ENCODE peak calls at places on chromosome 6, in nine cellular contexts. H, X, I, D, B, A, V, Y and K are unnamed samples.

GRCh38 chr6:1379026-1379809 is 10.2 kb upstream of the FOXF2 start:
- DNase-seq in A (no peak), D (no peak), I (no peak), V (no peak), B (no peak), X (no peak), H (no peak), Y (no peak), K (no peak)

GRCh38 chr6:89081129-89081422 is 525 bp downstream of the PNRC1 start:
- DNase-seq in V (no peak), I (no peak), B (no peak), X (no peak), D (no peak), Y (no peak), H (no peak), A (no peak), K (no peak)

GRCh38 chr6:19587238-19587942 is 249.8 kb upstream of the ID4 start:
- DNase-seq in D (no peak), V (no peak), X (no peak), I (no peak), B (no peak), A (no peak), Y (no peak), H (no peak), K (no peak)

GRCh38 chr6:24428615-24429014 is 25.9 kb downstream of the MRS2 start:
- DNase-seq in D (no peak), Y (no peak), X (no peak), H (no peak), A (no peak), I (no peak), B (peak; percentile 21), V (no peak), K (no peak)

GRCh38 chr6:8888468-8888867 is 453.1 kb upstream of the SLC35B3 start:
- DNase-seq in B (no peak), I (no peak), Y (no peak), A (peak; percentile 35), V (no peak), D (no peak), X (no peak), H (no peak), K (no peak)

GRCh38 chr6:112216699-112217551 is 37.4 kb downstream of the LAMA4 start:
- DNase-seq in I (no peak), D (no peak), X (peak; percentile 88), Y (no peak), V (no peak), H (no peak), B (peak; percentile 77), A (peak; percentile 48), K (no peak)

GRCh38 chr6:1600764-1601615 is 8.7 kb upstream of the FOXC1 start:
- DNase-seq in X (no peak), Y (no peak), V (no peak), H (no peak), A (no peak), D (no peak), I (no peak), B (no peak), K (no peak)

GRCh38 chr6:74087898-74088297 is 391.9 kb downstream of the CD109 start:
- DNase-seq in I (no peak), V (no peak), B (no peak), A (peak; percentile 2), D (no peak), H (no peak), Y (no peak), X (no peak), K (no peak)

GRCh38 chr6:110221738-110222137 is 41.5 kb downstream of the CDC40 start:
- DNase-seq in Y (no peak), V (no peak), H (no peak), D (no peak), B (no peak), I (no peak), X (no peak), A (no peak), K (no peak)

GRCh38 chr6:162854228-162854627 is 126.5 kb downstream of the PACRG start:
- DNase-seq in I (no peak), B (no peak), D (no peak), Y (no peak), H (no peak), A (no peak), X (no peak), V (no peak), K (no peak)

GRCh38 chr6:117463762-117464665 is 18.5 kb upstream of the DCBLD1 start:
- DNase-seq in X (peak; percentile 89), I (no peak), A (no peak), B (peak; percentile 64), V (no peak), Y (no peak), D (no peak), H (no peak), K (no peak)

GRCh38 chr6:55617272-55617671 is 38.3 kb upstream of the HMGCLL1 start:
- DNase-seq in V (no peak), H (no peak), B (peak; percentile 7), D (no peak), I (no peak), A (peak; percentile 59), Y (no peak), X (peak; percentile 43), K (no peak)

GRCh38 chr6:87724994-87725811 is 23.2 kb upstream of the AKIRIN2 start:
- DNase-seq in V (no peak), I (no peak), D (no peak), X (no peak), H (no peak), Y (no peak), A (no peak), B (no peak), K (no peak)

GRCh38 chr6:135586844-135587243 is 89.3 kb upstream of the AHI1 start:
- DNase-seq in X (no peak), D (no peak), Y (no peak), B (no peak), H (no peak), V (peak; percentile 66), A (no peak), I (no peak), K (no peak)

GRCh38 chr6:154432533-154433476 is 76.2 kb upstream of the IPCEF1 start:
- DNase-seq in X (no peak), H (no peak), V (no peak), D (no peak), A (no peak), B (no peak), I (no peak), Y (no peak), K (no peak)

DNA sequence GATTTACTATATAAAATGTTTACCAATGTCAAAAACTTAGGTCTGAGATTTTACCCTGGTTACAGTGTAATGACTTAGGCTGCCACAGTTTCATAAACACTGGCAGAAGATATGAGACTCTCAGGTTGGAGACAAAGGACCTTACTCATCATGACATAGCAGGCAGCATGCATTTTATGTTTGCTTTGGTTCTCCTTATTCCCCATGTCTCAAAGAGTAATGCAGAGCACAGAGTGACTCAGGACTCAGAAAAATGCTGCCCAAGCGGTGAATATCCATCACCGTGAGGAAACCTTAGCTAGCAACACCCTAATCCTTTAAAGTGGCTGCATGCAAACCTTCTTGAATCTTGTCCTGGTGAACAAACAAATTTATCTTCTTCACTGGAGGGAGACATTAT is 112.1 kb upstream of the EYS start:
- DNase-seq in A (peak; percentile 12), V (no peak), X (no peak), I (no peak), Y (no peak), B (peak; percentile 0), H (no peak), D (no peak), K (no peak)
- H3K27ac ChIP-seq in A (no peak overlapping the region), V (no peak overlapping the region), X (no peak overlapping the region), I (no peak overlapping the region), Y (no peak overlapping the region), B (no peak overlapping the region), H (no peak overlapping the region), D (no peak overlapping the region), K (no peak overlapping the region)

DNA sequence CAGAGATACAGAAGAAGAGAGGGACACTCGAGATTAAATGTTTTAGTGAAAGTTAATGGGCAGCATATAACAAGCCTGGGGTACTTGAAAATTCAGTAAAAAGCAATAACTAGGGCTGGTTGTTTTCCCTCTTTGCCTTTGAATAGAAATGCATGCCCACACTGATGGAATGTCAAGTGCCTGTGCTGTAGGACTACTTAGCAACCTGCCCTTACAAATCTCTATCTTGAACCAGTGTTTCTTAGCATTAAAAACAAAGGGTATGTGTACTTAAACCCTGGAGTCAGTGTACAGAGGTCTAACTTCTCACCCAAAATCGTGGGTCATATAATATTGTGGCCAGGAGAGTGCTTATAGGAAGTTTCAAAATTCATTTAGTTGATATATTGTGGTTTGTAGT is 37.1 kb downstream of the RNF144B start:
- DNase-seq in H (no peak), B (no peak), I (no peak), A (no peak), Y (no peak), X (no peak), D (no peak), V (no peak), K (no peak)
- H3K27ac ChIP-seq in H (no peak overlapping the region), B (no peak overlapping the region), I (no peak overlapping the region), A (no peak overlapping the region), Y (no peak overlapping the region), X (no peak overlapping the region), D (no peak overlapping the region), V (no peak overlapping the region), K (no peak overlapping the region)

DNA sequence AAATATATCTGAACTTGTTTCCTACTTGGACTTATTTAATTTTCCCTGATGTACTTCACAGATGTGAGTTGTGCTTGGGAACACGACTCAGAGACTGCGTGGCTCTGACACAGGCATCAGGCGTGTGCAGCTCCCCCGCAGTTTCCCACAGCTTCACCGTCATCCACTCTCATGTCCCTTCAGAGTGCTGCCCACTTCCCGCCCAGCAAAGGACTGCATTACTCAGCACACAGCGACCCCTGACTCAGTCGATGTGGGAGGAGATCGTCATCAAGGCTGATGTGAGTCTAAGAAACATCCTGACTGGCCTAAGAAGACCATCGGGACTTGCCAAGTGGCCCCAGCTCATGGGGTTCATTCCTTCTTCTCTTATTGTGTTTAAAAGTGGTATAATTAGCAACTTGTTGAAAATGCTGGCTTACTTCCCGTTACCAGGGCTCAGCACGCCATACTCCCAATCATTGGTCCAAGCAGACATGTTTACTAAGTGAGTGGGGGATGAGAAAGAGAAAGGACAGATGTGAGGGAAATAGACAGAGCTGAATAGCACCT is 539.4 kb upstream of the JARID2 start:
- DNase-seq in D (no peak), V (no peak), A (no peak), H (peak; percentile 55), B (peak; percentile 51), X (peak; percentile 51), Y (peak; percentile 81), I (no peak), K (no peak)
- H3K27ac ChIP-seq in D (peak overlapping the region; percentile 86), V (no peak overlapping the region), A (no peak overlapping the region), H (peak overlapping the region; percentile 79), B (no peak overlapping the region), X (peak overlapping the region; percentile 21), Y (peak overlapping the region; percentile 63), I (no peak overlapping the region), K (peak overlapping the region; percentile 12)

DNA sequence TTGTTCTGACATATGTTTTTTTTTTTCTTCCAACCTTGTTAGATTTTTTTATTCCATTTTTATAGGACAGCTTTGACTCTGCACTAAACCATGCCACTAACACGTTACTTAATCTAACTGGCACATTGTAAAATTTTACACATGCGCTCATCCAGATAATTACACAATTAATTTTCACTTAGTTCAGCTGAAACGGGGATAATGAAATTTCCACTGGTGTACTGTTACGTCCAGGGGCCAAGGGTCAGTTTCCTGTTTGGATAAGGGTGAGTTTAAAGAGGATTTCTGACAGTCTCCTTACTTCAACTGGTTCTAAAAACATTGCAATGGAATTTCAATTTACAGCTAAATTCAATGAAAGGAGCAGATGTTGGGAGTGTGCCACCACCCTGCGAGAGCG is 221.8 kb upstream of the CEP162 start:
- DNase-seq in A (no peak), X (no peak), H (no peak), Y (no peak), V (no peak), D (no peak), B (no peak), I (no peak), K (no peak)
- H3K27ac ChIP-seq in A (no peak overlapping the region), X (no peak overlapping the region), H (no peak overlapping the region), Y (no peak overlapping the region), V (no peak overlapping the region), D (no peak overlapping the region), B (no peak overlapping the region), I (no peak overlapping the region), K (no peak overlapping the region)

GRCh38 chr6:118650500-118651281 is 700 bp downstream of the CEP85L start:
- DNase-seq in H (peak; percentile 53), A (peak; percentile 59), Y (peak; percentile 63), I (peak; percentile 29), B (peak; percentile 31), V (peak; percentile 35), D (no peak), X (peak; percentile 66), K (peak; percentile 56)
- H3K27ac ChIP-seq in H (peak overlapping the region; percentile 92), A (peak overlapping the region; percentile 89), Y (peak overlapping the region; percentile 98), I (peak overlapping the region; percentile 81), B (peak overlapping the region; percentile 89), V (peak overlapping the region; percentile 100), D (peak overlapping the region; percentile 95), X (peak overlapping the region; percentile 91), K (peak overlapping the region; percentile 82)